ENCODE peak calls at places on chromosomes 16 and 17, in six cellular contexts. One of them, this sample, is unnamed.

GRCh38 chr17:48259710-48260291 is 152.2 kb downstream of the SNX11 start:
- DNase-seq in lung: no peak
- DNase-seq in AG04450: no peak
- DNase-seq in heart left ventricle: no peak
- DNase-seq in HCT116: no peak
- DNase-seq in heart right ventricle: no peak
- DNase-seq in this sample: no peak

GRCh38 chr17:28745052-28745776 is 1.4 kb downstream of the TRAF4 start:
- DNase-seq in lung: no peak
- DNase-seq in AG04450: no peak
- DNase-seq in heart left ventricle: no peak
- DNase-seq in HCT116: no peak
- DNase-seq in heart right ventricle: peak
- DNase-seq in this sample: no peak

GRCh38 chr17:50028207-50029120 is 27.4 kb upstream of the ITGA3 start:
- DNase-seq in lung: peak
- DNase-seq in AG04450: no peak
- DNase-seq in heart left ventricle: no peak
- DNase-seq in HCT116: no peak
- DNase-seq in heart right ventricle: no peak
- DNase-seq in this sample: peak

GRCh38 chr17:63247706-63248105 is 198.4 kb downstream of the CYB561 start:
- DNase-seq in lung: no peak
- DNase-seq in AG04450: no peak
- DNase-seq in heart left ventricle: no peak
- DNase-seq in HCT116: no peak
- DNase-seq in heart right ventricle: no peak
- DNase-seq in this sample: no peak

GRCh38 chr17:27419156-27419555 is 37.1 kb upstream of the KSR1 start:
- DNase-seq in lung: no peak
- DNase-seq in AG04450: no peak
- DNase-seq in heart left ventricle: no peak
- DNase-seq in HCT116: no peak
- DNase-seq in heart right ventricle: no peak
- DNase-seq in this sample: no peak

GRCh38 chr16:54201200-54201599 is 85.4 kb downstream of the IRX3 start:
- DNase-seq in lung: no peak
- DNase-seq in AG04450: no peak
- DNase-seq in heart left ventricle: no peak
- DNase-seq in HCT116: no peak
- DNase-seq in heart right ventricle: no peak
- DNase-seq in this sample: no peak

GRCh38 chr17:13561606-13562270 is 40.0 kb downstream of the HS3ST3A1 start:
- DNase-seq in lung: no peak
- DNase-seq in AG04450: peak
- DNase-seq in heart left ventricle: no peak
- DNase-seq in HCT116: no peak
- DNase-seq in heart right ventricle: peak
- DNase-seq in this sample: no peak

GRCh38 chr16:58462997-58463891 is 36.7 kb upstream of the NDRG4 start:
- DNase-seq in lung: no peak
- DNase-seq in AG04450: no peak
- DNase-seq in heart left ventricle: peak
- DNase-seq in HCT116: no peak
- DNase-seq in heart right ventricle: peak
- DNase-seq in this sample: no peak

GRCh38 chr16:1640261-1640956 is 28.2 kb downstream of the CRAMP1 start:
- DNase-seq in lung: no peak
- DNase-seq in AG04450: no peak
- DNase-seq in heart left ventricle: no peak
- DNase-seq in HCT116: no peak
- DNase-seq in heart right ventricle: no peak
- DNase-seq in this sample: no peak

GRCh38 chr16:83983491-83983890 is 15.4 kb downstream of the NECAB2 start:
- DNase-seq in lung: no peak
- DNase-seq in AG04450: no peak
- DNase-seq in heart left ventricle: no peak
- DNase-seq in HCT116: no peak
- DNase-seq in heart right ventricle: no peak
- DNase-seq in this sample: no peak

GRCh38 chr16:80931985-80932720 is 74.5 kb downstream of the CMC2 start:
- DNase-seq in lung: peak
- DNase-seq in AG04450: no peak
- DNase-seq in heart left ventricle: peak
- DNase-seq in HCT116: no peak
- DNase-seq in heart right ventricle: peak
- DNase-seq in this sample: no peak
- TF ChIP-seq CTCF in lung: no peak
- TF ChIP-seq CTCF in AG04450: peak
- TF ChIP-seq CTCF in heart left ventricle: peak
- TF ChIP-seq CTCF in HCT116: no peak
- TF ChIP-seq CTCF in heart right ventricle: no peak
- TF ChIP-seq CTCF in this sample: no peak

GRCh38 chr17:7686221-7687071 is 844 bp downstream of the TP53 start:
- DNase-seq in lung: peak
- DNase-seq in AG04450: peak
- DNase-seq in heart left ventricle: peak
- DNase-seq in HCT116: peak
- DNase-seq in heart right ventricle: peak
- DNase-seq in this sample: peak
- H3K4me3 ChIP-seq in lung: peak
- H3K4me3 ChIP-seq in AG04450: peak
- H3K4me3 ChIP-seq in heart left ventricle: peak
- H3K4me3 ChIP-seq in HCT116: peak
- H3K4me3 ChIP-seq in heart right ventricle: peak
- H3K4me3 ChIP-seq in this sample: peak

GRCh38 chr16:544517-544916 is 15.7 kb upstream of the PRR35 start:
- DNase-seq in lung: no peak
- DNase-seq in AG04450: no peak
- DNase-seq in heart left ventricle: no peak
- DNase-seq in HCT116: no peak
- DNase-seq in heart right ventricle: no peak
- DNase-seq in this sample: no peak
- TF ChIP-seq CTCF in lung: no peak
- TF ChIP-seq CTCF in AG04450: no peak
- TF ChIP-seq CTCF in heart left ventricle: no peak
- TF ChIP-seq CTCF in HCT116: no peak
- TF ChIP-seq CTCF in heart right ventricle: no peak
- TF ChIP-seq CTCF in this sample: no peak

GRCh38 chr16:4086153-4086552 is 30.1 kb downstream of the ADCY9 start:
- DNase-seq in lung: no peak
- DNase-seq in AG04450: no peak
- DNase-seq in heart left ventricle: peak
- DNase-seq in HCT116: no peak
- DNase-seq in heart right ventricle: peak
- DNase-seq in this sample: no peak
- H3K4me3 ChIP-seq in lung: no peak
- H3K4me3 ChIP-seq in AG04450: no peak
- H3K4me3 ChIP-seq in heart left ventricle: no peak
- H3K4me3 ChIP-seq in HCT116: no peak
- H3K4me3 ChIP-seq in heart right ventricle: no peak
- H3K4me3 ChIP-seq in this sample: no peak

GRCh38 chr17:15408803-15409202 is 58.6 kb downstream of the CDRT4 start:
- DNase-seq in lung: no peak
- DNase-seq in AG04450: no peak
- DNase-seq in heart left ventricle: no peak
- DNase-seq in HCT116: no peak
- DNase-seq in heart right ventricle: no peak
- DNase-seq in this sample: no peak
- TF ChIP-seq CTCF in lung: no peak
- TF ChIP-seq CTCF in AG04450: no peak
- TF ChIP-seq CTCF in heart left ventricle: no peak
- TF ChIP-seq CTCF in HCT116: no peak
- TF ChIP-seq CTCF in heart right ventricle: no peak
- TF ChIP-seq CTCF in this sample: peak

GRCh38 chr16:80114699-80115098 is 426.1 kb upstream of the DYNLRB2 start:
- DNase-seq in lung: no peak
- DNase-seq in AG04450: no peak
- DNase-seq in heart left ventricle: no peak
- DNase-seq in HCT116: no peak
- DNase-seq in heart right ventricle: no peak
- DNase-seq in this sample: no peak

GRCh38 chr16:80116711-80117110 is 424.1 kb upstream of the DYNLRB2 start:
- DNase-seq in lung: no peak
- DNase-seq in AG04450: no peak
- DNase-seq in heart left ventricle: no peak
- DNase-seq in HCT116: no peak
- DNase-seq in heart right ventricle: no peak
- DNase-seq in this sample: no peak

GRCh38 chr16:80113876-80114574 is 426.8 kb upstream of the DYNLRB2 start:
- DNase-seq in lung: no peak
- DNase-seq in AG04450: no peak
- DNase-seq in heart left ventricle: no peak
- DNase-seq in HCT116: no peak
- DNase-seq in heart right ventricle: no peak
- DNase-seq in this sample: no peak

GRCh38 chr16:80120899-80121521 is 419.8 kb upstream of the DYNLRB2 start:
- DNase-seq in lung: no peak
- DNase-seq in AG04450: no peak
- DNase-seq in heart left ventricle: no peak
- DNase-seq in HCT116: no peak
- DNase-seq in heart right ventricle: no peak
- DNase-seq in this sample: no peak

DNA sequence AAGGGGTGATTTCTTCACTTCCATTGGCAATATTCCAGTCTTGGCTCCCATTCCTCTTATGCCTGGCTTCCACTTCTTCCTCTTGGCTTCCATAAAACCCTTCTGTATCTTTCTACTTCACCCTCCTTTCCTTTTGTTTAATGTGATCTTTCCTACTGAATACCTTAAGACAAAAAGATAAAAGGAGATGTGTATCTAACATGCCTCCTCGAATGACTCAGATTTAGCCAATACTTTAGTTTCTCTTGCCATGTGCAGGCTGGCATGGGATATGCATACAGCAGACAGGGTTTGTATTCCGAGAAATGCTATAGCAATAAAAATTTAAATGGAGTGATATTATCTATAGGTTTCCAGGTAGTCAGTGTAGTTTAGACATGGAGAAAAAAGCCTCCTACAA is 423.1 kb upstream of the DYNLRB2 start:
- DNase-seq in lung: no peak
- DNase-seq in AG04450: no peak
- DNase-seq in heart left ventricle: no peak
- DNase-seq in HCT116: no peak
- DNase-seq in heart right ventricle: no peak
- DNase-seq in this sample: no peak
- H3K4me3 ChIP-seq in lung: no peak
- H3K4me3 ChIP-seq in AG04450: no peak
- H3K4me3 ChIP-seq in heart left ventricle: no peak
- H3K4me3 ChIP-seq in HCT116: no peak
- H3K4me3 ChIP-seq in heart right ventricle: no peak
- H3K4me3 ChIP-seq in this sample: no peak

GRCh38 chr17:17751996-17752821 is 71.0 kb downstream of the RAI1 start:
- DNase-seq in lung: peak
- DNase-seq in AG04450: peak
- DNase-seq in heart left ventricle: peak
- DNase-seq in HCT116: peak
- DNase-seq in heart right ventricle: peak
- DNase-seq in this sample: no peak
- TF ChIP-seq CTCF in lung: no peak
- TF ChIP-seq CTCF in AG04450: peak
- TF ChIP-seq CTCF in heart left ventricle: peak
- TF ChIP-seq CTCF in HCT116: peak
- TF ChIP-seq CTCF in heart right ventricle: peak
- TF ChIP-seq CTCF in this sample: peak

DNA sequence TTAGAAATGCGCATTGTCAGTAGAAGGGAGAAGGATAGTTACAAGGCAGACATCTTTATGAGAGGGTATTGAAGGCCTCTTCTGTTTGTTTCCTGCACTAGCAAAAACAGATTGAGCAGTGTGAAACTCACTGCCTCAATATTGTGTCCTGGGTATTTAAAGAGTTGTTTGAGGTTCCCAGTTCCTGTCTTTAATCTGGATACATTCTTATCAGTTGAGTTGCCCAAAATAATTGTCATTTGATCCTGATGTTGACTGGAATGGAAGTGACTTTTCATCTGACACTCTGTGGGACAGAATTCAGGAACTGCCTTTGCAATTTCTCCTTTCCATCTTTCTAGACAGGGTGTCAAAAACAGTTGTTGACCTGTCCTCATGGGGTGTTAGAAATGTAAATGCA is 1.7 kb downstream of the ATP6V0A1 start:
- DNase-seq in lung: no peak
- DNase-seq in AG04450: no peak
- DNase-seq in heart left ventricle: no peak
- DNase-seq in HCT116: no peak
- DNase-seq in heart right ventricle: no peak
- DNase-seq in this sample: no peak
- H3K4me3 ChIP-seq in lung: no peak
- H3K4me3 ChIP-seq in AG04450: peak
- H3K4me3 ChIP-seq in heart left ventricle: peak
- H3K4me3 ChIP-seq in HCT116: no peak
- H3K4me3 ChIP-seq in heart right ventricle: no peak
- H3K4me3 ChIP-seq in this sample: peak

DNA sequence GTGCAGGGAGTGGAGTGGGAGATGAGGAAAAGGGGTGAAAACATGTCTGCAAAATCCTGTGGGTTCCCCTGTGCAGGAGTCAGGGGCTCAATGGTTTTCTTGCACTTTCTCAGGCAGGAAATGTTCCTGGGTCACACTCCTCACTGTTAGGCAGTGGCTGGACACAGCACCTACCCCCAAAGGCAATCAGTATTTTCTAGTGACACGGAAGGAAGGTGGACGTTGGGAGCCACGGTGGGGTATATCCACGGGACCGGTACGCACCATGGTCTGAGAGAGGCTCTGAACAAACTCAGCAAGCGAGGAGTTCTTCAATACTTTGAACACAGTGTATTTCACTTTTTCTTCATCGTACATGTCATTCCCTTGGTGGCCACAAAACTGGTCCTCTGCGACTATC is 20.9 kb downstream of the LITAFD start:
- DNase-seq in lung: no peak
- DNase-seq in AG04450: no peak
- DNase-seq in heart left ventricle: no peak
- DNase-seq in HCT116: no peak
- DNase-seq in heart right ventricle: no peak
- DNase-seq in this sample: no peak
- TF ChIP-seq CTCF in lung: no peak
- TF ChIP-seq CTCF in AG04450: no peak
- TF ChIP-seq CTCF in heart left ventricle: no peak
- TF ChIP-seq CTCF in HCT116: no peak
- TF ChIP-seq CTCF in heart right ventricle: peak
- TF ChIP-seq CTCF in this sample: no peak